ENCODE peak calls at places on chromosomes 7 and 10, in four cellular contexts. One of them, this sample, is unnamed.

GRCh38 chr10:95597788-95598187 is 36.6 kb upstream of the SORBS1 start:
- DNase-seq in mesenchymal stem cell: no peak
- DNase-seq in H9: no peak
- DNase-seq in neuronal stem cell: no peak
- DNase-seq in this sample: no peak

GRCh38 chr7:155858521-155859061 is 46.3 kb upstream of the SHH start:
- DNase-seq in mesenchymal stem cell: no peak
- DNase-seq in H9: no peak
- DNase-seq in neuronal stem cell: no peak
- DNase-seq in this sample: no peak

GRCh38 chr10:71905164-71905563 is 54.1 kb upstream of the PSAP start:
- DNase-seq in mesenchymal stem cell: no peak
- DNase-seq in H9: no peak
- DNase-seq in neuronal stem cell: no peak
- DNase-seq in this sample: no peak

GRCh38 chr10:72597897-72598296 is 28.0 kb downstream of the MICU1 start:
- DNase-seq in mesenchymal stem cell: no peak
- DNase-seq in H9: no peak
- DNase-seq in neuronal stem cell: no peak
- DNase-seq in this sample: no peak

GRCh38 chr7:70183278-70183677 is 585.0 kb downstream of the AUTS2 start:
- DNase-seq in mesenchymal stem cell: no peak
- DNase-seq in H9: no peak
- DNase-seq in neuronal stem cell: no peak
- DNase-seq in this sample: peak

GRCh38 chr7:151699147-151699546 is 177.8 kb downstream of the PRKAG2 start:
- DNase-seq in mesenchymal stem cell: peak
- DNase-seq in H9: no peak
- DNase-seq in neuronal stem cell: no peak
- DNase-seq in this sample: peak

GRCh38 chr10:90148121-90148855 is 446.9 kb downstream of the KIF20B start:
- DNase-seq in mesenchymal stem cell: peak
- DNase-seq in H9: no peak
- DNase-seq in neuronal stem cell: peak
- DNase-seq in this sample: peak

GRCh38 chr10:117782276-117782675 is 239.7 kb downstream of the EMX2 start:
- DNase-seq in mesenchymal stem cell: no peak
- DNase-seq in H9: no peak
- DNase-seq in neuronal stem cell: no peak
- DNase-seq in this sample: no peak

GRCh38 chr10:3805791-3806381 is 20.9 kb upstream of the KLF6 start:
- DNase-seq in mesenchymal stem cell: peak
- DNase-seq in H9: peak
- DNase-seq in neuronal stem cell: no peak
- DNase-seq in this sample: peak

GRCh38 chr10:102832248-102832647 is 5.0 kb downstream of the CYP17A1 start:
- DNase-seq in mesenchymal stem cell: no peak
- DNase-seq in H9: no peak
- DNase-seq in neuronal stem cell: no peak
- DNase-seq in this sample: no peak

GRCh38 chr7:157000047-157000726 is 10.3 kb downstream of the MNX1 start:
- DNase-seq in mesenchymal stem cell: no peak
- DNase-seq in H9: peak
- DNase-seq in neuronal stem cell: no peak
- DNase-seq in this sample: no peak

GRCh38 chr10:34168429-34168828 is 646.7 kb downstream of the PARD3 start:
- DNase-seq in mesenchymal stem cell: no peak
- DNase-seq in H9: no peak
- DNase-seq in neuronal stem cell: no peak
- DNase-seq in this sample: no peak

GRCh38 chr10:47063858-47064257 is 152.6 kb downstream of the PTPN20 start:
- DNase-seq in mesenchymal stem cell: no peak
- DNase-seq in H9: no peak
- DNase-seq in neuronal stem cell: no peak
- DNase-seq in this sample: no peak

GRCh38 chr10:32180354-32181280 is 124.4 kb upstream of the KIF5B start:
- DNase-seq in mesenchymal stem cell: no peak
- DNase-seq in H9: no peak
- DNase-seq in neuronal stem cell: no peak
- DNase-seq in this sample: no peak

GRCh38 chr7:26034386-26034785 is 117.6 kb upstream of the NFE2L3 start:
- DNase-seq in mesenchymal stem cell: no peak
- DNase-seq in H9: no peak
- DNase-seq in neuronal stem cell: no peak
- DNase-seq in this sample: no peak

GRCh38 chr10:84312816-84313215 is 15.6 kb upstream of the CCSER2 start:
- DNase-seq in mesenchymal stem cell: no peak
- DNase-seq in H9: no peak
- DNase-seq in neuronal stem cell: no peak
- DNase-seq in this sample: no peak

GRCh38 chr7:30804078-30804661 is 33.0 kb downstream of the MINDY4 start:
- DNase-seq in mesenchymal stem cell: peak
- DNase-seq in H9: no peak
- DNase-seq in neuronal stem cell: no peak
- DNase-seq in this sample: no peak

GRCh38 chr7:128811631-128812430 is 18.4 kb upstream of the FLNC start:
- DNase-seq in mesenchymal stem cell: no peak
- DNase-seq in H9: no peak
- DNase-seq in neuronal stem cell: no peak
- DNase-seq in this sample: no peak

GRCh38 chr10:29689001-29689400 is 54.2 kb upstream of the SVIL start:
- DNase-seq in mesenchymal stem cell: peak
- DNase-seq in H9: no peak
- DNase-seq in neuronal stem cell: no peak
- DNase-seq in this sample: no peak

GRCh38 chr7:98286093-98286525 is 4.6 kb downstream of the BRI3 start:
- DNase-seq in mesenchymal stem cell: peak
- DNase-seq in H9: no peak
- DNase-seq in neuronal stem cell: no peak
- DNase-seq in this sample: peak

GRCh38 chr10:118870467-118871243 is 115.9 kb upstream of the CACUL1 start:
- DNase-seq in mesenchymal stem cell: peak
- DNase-seq in H9: no peak
- DNase-seq in neuronal stem cell: no peak
- DNase-seq in this sample: peak

GRCh38 chr10:132774179-132774904 is 11.6 kb downstream of the NKX6-2 start:
- DNase-seq in mesenchymal stem cell: no peak
- DNase-seq in H9: peak
- DNase-seq in neuronal stem cell: no peak
- DNase-seq in this sample: no peak

GRCh38 chr10:87864497-87865059 is 1.2 kb downstream of the PTEN start:
- DNase-seq in mesenchymal stem cell: peak
- DNase-seq in H9: no peak
- DNase-seq in neuronal stem cell: peak
- DNase-seq in this sample: peak

GRCh38 chr10:33333260-33334169 is 952 bp downstream of the NRP1 start:
- DNase-seq in mesenchymal stem cell: peak
- DNase-seq in H9: no peak
- DNase-seq in neuronal stem cell: peak
- DNase-seq in this sample: no peak

GRCh38 chr7:134811798-134812197 is 32.4 kb downstream of the CALD1 start:
- DNase-seq in mesenchymal stem cell: peak
- DNase-seq in H9: no peak
- DNase-seq in neuronal stem cell: no peak
- DNase-seq in this sample: no peak

GRCh38 chr10:126504761-126505112 is 116.5 kb upstream of the ADAM12 start:
- DNase-seq in mesenchymal stem cell: no peak
- DNase-seq in H9: no peak
- DNase-seq in neuronal stem cell: no peak
- DNase-seq in this sample: no peak

GRCh38 chr10:126509211-126509610 is 120.9 kb upstream of the ADAM12 start:
- DNase-seq in mesenchymal stem cell: no peak
- DNase-seq in H9: no peak
- DNase-seq in neuronal stem cell: no peak
- DNase-seq in this sample: no peak

GRCh38 chr10:126504051-126504760 is 115.9 kb upstream of the ADAM12 start:
- DNase-seq in mesenchymal stem cell: peak
- DNase-seq in H9: peak
- DNase-seq in neuronal stem cell: peak
- DNase-seq in this sample: peak

GRCh38 chr10:126511917-126512487 is 123.7 kb upstream of the ADAM12 start:
- DNase-seq in mesenchymal stem cell: no peak
- DNase-seq in H9: no peak
- DNase-seq in neuronal stem cell: no peak
- DNase-seq in this sample: peak

GRCh38 chr10:126508535-126509040 is 120.3 kb upstream of the ADAM12 start:
- DNase-seq in mesenchymal stem cell: no peak
- DNase-seq in H9: no peak
- DNase-seq in neuronal stem cell: no peak
- DNase-seq in this sample: peak
- H2BK15ac ChIP-seq in mesenchymal stem cell: no peak
- H2BK15ac ChIP-seq in H9: no peak
- H2BK15ac ChIP-seq in neuronal stem cell: no peak
- H2BK15ac ChIP-seq in this sample: no peak

DNA sequence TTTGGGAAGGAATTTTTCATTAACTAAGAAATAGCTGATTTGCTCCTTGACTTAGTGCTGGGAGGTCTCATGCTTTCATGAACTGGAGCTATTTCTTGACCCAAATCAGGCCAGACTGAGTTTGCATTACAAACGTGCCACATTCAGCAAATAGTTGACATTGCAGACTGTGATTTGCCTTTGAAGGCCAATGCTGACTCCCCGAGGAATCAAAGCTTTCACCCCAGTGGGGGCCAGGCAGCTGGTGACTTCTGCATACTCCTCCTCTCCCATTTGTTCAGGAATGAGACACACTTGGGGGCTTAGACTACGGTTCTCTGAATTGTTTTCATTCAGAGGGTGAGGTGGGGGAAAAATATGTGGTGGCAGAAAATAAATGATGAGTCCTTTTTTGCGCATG is 111.0 kb upstream of the JAZF1 start:
- DNase-seq in mesenchymal stem cell: no peak
- DNase-seq in H9: peak
- DNase-seq in neuronal stem cell: no peak
- DNase-seq in this sample: peak
- H3K4me2 ChIP-seq in mesenchymal stem cell: no peak
- H3K4me2 ChIP-seq in H9: peak
- H3K4me2 ChIP-seq in neuronal stem cell: no peak
- H3K4me2 ChIP-seq in this sample: no peak

GRCh38 chr7:51064688-51065087 is 251.9 kb downstream of the COBL start:
- DNase-seq in mesenchymal stem cell: no peak
- DNase-seq in H9: no peak
- DNase-seq in neuronal stem cell: no peak
- DNase-seq in this sample: no peak

GRCh38 chr7:51065766-51066165 is 250.8 kb downstream of the COBL start:
- DNase-seq in mesenchymal stem cell: no peak
- DNase-seq in H9: no peak
- DNase-seq in neuronal stem cell: no peak
- DNase-seq in this sample: no peak

GRCh38 chr7:51068401-51068800 is 248.2 kb downstream of the COBL start:
- DNase-seq in mesenchymal stem cell: no peak
- DNase-seq in H9: no peak
- DNase-seq in neuronal stem cell: no peak
- DNase-seq in this sample: no peak

GRCh38 chr7:51067757-51068156 is 248.9 kb downstream of the COBL start:
- DNase-seq in mesenchymal stem cell: peak
- DNase-seq in H9: peak
- DNase-seq in neuronal stem cell: peak
- DNase-seq in this sample: peak

DNA sequence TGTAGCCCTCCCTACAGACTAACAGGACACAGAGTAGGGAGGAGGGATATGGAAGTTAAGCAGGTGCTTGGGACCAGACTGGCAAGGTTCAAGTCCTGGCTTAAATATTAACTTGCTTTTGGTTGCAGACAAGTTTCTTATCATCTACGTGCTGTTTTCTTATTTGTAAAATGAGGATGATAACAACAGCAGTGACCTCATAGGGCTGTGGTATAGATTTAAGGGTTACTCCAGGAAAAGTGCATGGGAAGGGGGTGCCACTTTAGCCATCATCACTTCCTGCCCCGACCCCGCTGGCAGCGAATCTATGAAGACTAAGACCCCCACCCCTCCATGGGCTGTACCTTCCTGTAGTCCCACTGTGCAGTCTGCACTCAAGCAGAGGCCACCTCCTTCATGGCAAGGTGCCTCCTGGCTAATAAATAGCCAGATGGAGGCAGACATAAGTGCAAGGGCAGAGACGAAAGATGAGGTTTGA is 250.2 kb downstream of the COBL start:
- DNase-seq in mesenchymal stem cell: no peak
- DNase-seq in H9: no peak
- DNase-seq in neuronal stem cell: no peak
- DNase-seq in this sample: no peak
- H2BK15ac ChIP-seq in mesenchymal stem cell: no peak
- H2BK15ac ChIP-seq in H9: no peak
- H2BK15ac ChIP-seq in neuronal stem cell: no peak
- H2BK15ac ChIP-seq in this sample: no peak

GRCh38 chr10:112344261-112344660 is 29.7 kb upstream of the ACSL5 start:
- DNase-seq in mesenchymal stem cell: no peak
- DNase-seq in H9: no peak
- DNase-seq in neuronal stem cell: no peak
- DNase-seq in this sample: no peak

GRCh38 chr10:112343056-112343806 is 30.7 kb upstream of the ACSL5 start:
- DNase-seq in mesenchymal stem cell: no peak
- DNase-seq in H9: no peak
- DNase-seq in neuronal stem cell: no peak
- DNase-seq in this sample: no peak

GRCh38 chr10:112345743-112346142 is 28.2 kb upstream of the ACSL5 start:
- DNase-seq in mesenchymal stem cell: no peak
- DNase-seq in H9: no peak
- DNase-seq in neuronal stem cell: no peak
- DNase-seq in this sample: no peak

GRCh38 chr10:112346774-112347173 is 27.1 kb upstream of the ACSL5 start:
- DNase-seq in mesenchymal stem cell: no peak
- DNase-seq in H9: no peak
- DNase-seq in neuronal stem cell: no peak
- DNase-seq in this sample: no peak

GRCh38 chr10:112345202-112345601 is 28.7 kb upstream of the ACSL5 start:
- DNase-seq in mesenchymal stem cell: no peak
- DNase-seq in H9: no peak
- DNase-seq in neuronal stem cell: no peak
- DNase-seq in this sample: no peak
- H3K4me2 ChIP-seq in mesenchymal stem cell: no peak
- H3K4me2 ChIP-seq in H9: no peak
- H3K4me2 ChIP-seq in neuronal stem cell: no peak
- H3K4me2 ChIP-seq in this sample: no peak

GRCh38 chr7:85022064-85022697 is 164.7 kb downstream of the SEMA3D start:
- DNase-seq in mesenchymal stem cell: no peak
- DNase-seq in H9: no peak
- DNase-seq in neuronal stem cell: no peak
- DNase-seq in this sample: no peak
- H2BK15ac ChIP-seq in mesenchymal stem cell: no peak
- H2BK15ac ChIP-seq in H9: no peak
- H2BK15ac ChIP-seq in neuronal stem cell: no peak
- H2BK15ac ChIP-seq in this sample: no peak

DNA sequence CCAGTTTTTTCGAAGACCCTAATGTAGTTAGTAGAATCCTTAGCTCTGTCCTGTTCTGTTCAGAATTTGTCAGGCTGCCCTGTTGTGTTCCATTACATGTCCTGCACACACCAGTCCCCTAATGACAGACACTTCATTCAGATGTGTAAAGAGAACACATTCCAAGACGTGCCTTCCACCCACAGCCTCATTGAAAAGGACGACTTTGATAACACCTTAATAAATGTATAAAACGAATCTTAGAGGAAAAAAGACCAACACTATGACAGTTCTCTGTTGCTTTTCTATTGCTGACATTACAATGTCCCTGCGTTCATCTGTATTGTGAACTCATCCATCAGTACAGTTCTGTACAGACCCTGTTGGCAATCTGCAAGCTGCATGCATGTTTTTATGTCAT is 3.5 kb downstream of the LRRTM3 start:
- DNase-seq in mesenchymal stem cell: no peak
- DNase-seq in H9: no peak
- DNase-seq in neuronal stem cell: no peak
- DNase-seq in this sample: no peak
- H3K4me2 ChIP-seq in mesenchymal stem cell: no peak
- H3K4me2 ChIP-seq in H9: no peak
- H3K4me2 ChIP-seq in neuronal stem cell: no peak
- H3K4me2 ChIP-seq in this sample: no peak